ENCODE peak calls at places on chromosomes 11 and 22, in ten cellular contexts. W is GM10248; M is T-helper 1 cell; X is amygdala; J is T-helper 22 cell; Z is CD8-positive, alpha-beta memory T cell; H is NCI-H1694; T is psoas muscle; U is suprapubic skin; F is hippocampal formation. C is an unnamed sample.

GRCh38 chr22:40665312-40665711 is 14.0 kb upstream of the MCHR1 start:
- DNase-seq in W (no peak), M (no peak), X (no peak), J (no peak), Z (no peak), H (no peak), T (peak), U (no peak), F (peak), C (no peak)

GRCh38 chr11:112320668-112321067 is 60.0 kb upstream of the PLET1 start:
- DNase-seq in W (no peak), M (no peak), X (no peak), J (no peak), Z (no peak), H (no peak), T (peak), U (no peak), F (no peak), C (peak)

GRCh38 chr11:31487848-31488247 is 21.6 kb downstream of the IMMP1L start:
- DNase-seq in W (no peak), M (no peak), X (no peak), J (no peak), Z (no peak), H (peak), T (no peak), U (no peak), F (peak), C (peak)

GRCh38 chr11:33128739-33129138 is 32.5 kb downstream of the CSTF3 start:
- DNase-seq in W (no peak), M (no peak), X (no peak), J (no peak), Z (no peak), H (no peak), T (no peak), U (no peak), F (no peak), C (no peak)

GRCh38 chr11:111019931-111020381 is 225.6 kb upstream of the POU2AF2 start:
- DNase-seq in W (no peak), M (no peak), X (no peak), J (no peak), Z (no peak), H (no peak), T (no peak), U (no peak), F (no peak), C (no peak)

GRCh38 chr22:38653741-38654140 is 2.5 kb downstream of the FAM227A start:
- DNase-seq in W (no peak), M (no peak), X (no peak), J (no peak), Z (no peak), H (no peak), T (no peak), U (no peak), F (no peak), C (no peak)

GRCh38 chr11:14813506-14813905 is 78.5 kb downstream of the CYP2R1 start:
- DNase-seq in W (no peak), M (no peak), X (no peak), J (no peak), Z (no peak), H (no peak), T (no peak), U (no peak), F (no peak), C (no peak)

GRCh38 chr22:19463491-19464469 is 15.2 kb downstream of the UFD1 start:
- DNase-seq in W (no peak), M (no peak), X (no peak), J (no peak), Z (no peak), H (no peak), T (peak), U (no peak), F (no peak), C (peak)

GRCh38 chr22:41048791-41049717 is 43.3 kb upstream of the EP300 start:
- DNase-seq in W (no peak), M (no peak), X (peak), J (no peak), Z (no peak), H (no peak), T (peak), U (peak), F (peak), C (peak)

GRCh38 chr11:74839971-74840370 is 91.3 kb downstream of the RNF169 start:
- DNase-seq in W (no peak), M (no peak), X (no peak), J (no peak), Z (no peak), H (no peak), T (no peak), U (no peak), F (no peak), C (no peak)

GRCh38 chr11:91104237-91104636 is 881.4 kb upstream of the CHORDC1 start:
- DNase-seq in W (no peak), M (no peak), X (no peak), J (no peak), Z (no peak), H (no peak), T (no peak), U (no peak), F (no peak), C (no peak)

GRCh38 chr11:3345736-3346135 is 33.2 kb downstream of the ZNF195 start:
- DNase-seq in W (no peak), M (no peak), X (no peak), J (no peak), Z (no peak), H (no peak), T (no peak), U (no peak), F (no peak), C (peak)

GRCh38 chr11:92224394-92225205 is at the start of gene FAT3:
- DNase-seq in W (peak), M (no peak), X (peak), J (no peak), Z (no peak), H (no peak), T (peak), U (no peak), F (peak), C (no peak)

GRCh38 chr11:30046211-30046945 is 29.5 kb upstream of the KCNA4 start:
- DNase-seq in W (no peak), M (no peak), X (no peak), J (no peak), Z (no peak), H (no peak), T (no peak), U (no peak), F (no peak), C (no peak)

GRCh38 chr11:104073950-104074349 is 37.5 kb downstream of the DDI1 start:
- DNase-seq in W (peak), M (no peak), X (no peak), J (no peak), Z (no peak), H (no peak), T (no peak), U (no peak), F (no peak), C (peak)

GRCh38 chr11:134052988-134053945 is 15.6 kb upstream of the JAM3 start:
- DNase-seq in W (no peak), M (no peak), X (no peak), J (no peak), Z (no peak), H (no peak), T (no peak), U (peak), F (no peak), C (no peak)

GRCh38 chr22:49929553-49929979 is 11.1 kb downstream of the CRELD2 start:
- DNase-seq in W (peak), M (peak), X (peak), J (peak), Z (peak), H (no peak), T (peak), U (no peak), F (peak), C (peak)

GRCh38 chr11:113477321-113477720 is 2.1 kb upstream of the DRD2 start:
- DNase-seq in W (no peak), M (no peak), X (no peak), J (no peak), Z (no peak), H (peak), T (no peak), U (no peak), F (no peak), C (no peak)

GRCh38 chr22:38513063-38513462 is 7.0 kb upstream of the DDX17 start:
- DNase-seq in W (peak), M (peak), X (no peak), J (no peak), Z (peak), H (no peak), T (no peak), U (no peak), F (no peak), C (peak)

GRCh38 chr22:36856792-36857135 is 4.0 kb upstream of the NCF4 start:
- DNase-seq in W (no peak), M (no peak), X (no peak), J (no peak), Z (no peak), H (no peak), T (no peak), U (no peak), F (no peak), C (no peak)

GRCh38 chr11:64759722-64760719 is at the start of gene PYGM:
- DNase-seq in W (peak), M (no peak), X (peak), J (no peak), Z (peak), H (no peak), T (peak), U (no peak), F (peak), C (peak)

GRCh38 chr11:45658292-45658991 is 7.0 kb downstream of the CHST1 start:
- DNase-seq in W (peak), M (no peak), X (no peak), J (no peak), Z (no peak), H (no peak), T (peak), U (no peak), F (no peak), C (no peak)

GRCh38 chr11:122202161-122202950 is 86.3 kb upstream of the BLID start:
- DNase-seq in W (no peak), M (no peak), X (no peak), J (no peak), Z (no peak), H (no peak), T (no peak), U (no peak), F (no peak), C (no peak)

GRCh38 chr11:71385091-71385490 is 63.1 kb downstream of the DHCR7 start:
- DNase-seq in W (no peak), M (no peak), X (no peak), J (no peak), Z (no peak), H (no peak), T (no peak), U (no peak), F (peak), C (no peak)

GRCh38 chr11:117438371-117439000 is 110.8 kb downstream of the CEP164 start:
- DNase-seq in W (peak), M (no peak), X (no peak), J (no peak), Z (no peak), H (no peak), T (no peak), U (no peak), F (no peak), C (no peak)

C was measured in K562.